ENCODE peak calls at places on chromosomes 7 and 10, in nine cellular contexts. N, I, R, Z, B, X, D, T and P are unnamed samples.

GRCh38 chr7:66591801-66592596 is 36.7 kb upstream of the KCTD7 start:
- DNase-seq in N (peak; percentile 82), I (peak; percentile 95), R (peak; percentile 96), Z (peak; percentile 47), B (peak; percentile 97), X (peak; percentile 94), D (peak; percentile 97), T (peak; percentile 93), P (peak; percentile 92)

GRCh38 chr10:124018886-124019525 is 74.4 kb downstream of the CHST15 start:
- DNase-seq in N (no peak), I (peak; percentile 34), R (no peak), Z (no peak), B (no peak), X (no peak), D (no peak), T (no peak), P (no peak)

GRCh38 chr7:105779856-105780815 is 96.3 kb downstream of the ATXN7L1 start:
- DNase-seq in N (no peak), I (no peak), R (no peak), Z (no peak), B (no peak), X (no peak), D (no peak), T (no peak), P (no peak)

GRCh38 chr10:109007514-109007913 is 915.8 kb downstream of the XPNPEP1 start:
- DNase-seq in N (no peak), I (no peak), R (no peak), Z (no peak), B (no peak), X (no peak), D (no peak), T (no peak), P (no peak)

GRCh38 chr10:95350212-95350829 is 59.5 kb upstream of the PDLIM1 start:
- DNase-seq in N (no peak), I (no peak), R (no peak), Z (no peak), B (no peak), X (no peak), D (no peak), T (no peak), P (no peak)

GRCh38 chr10:11181996-11182395 is 164.3 kb downstream of the CELF2 start:
- DNase-seq in N (no peak), I (peak; percentile 73), R (no peak), Z (no peak), B (no peak), X (no peak), D (no peak), T (peak; percentile 80), P (peak; percentile 73)

GRCh38 chr10:87976101-87976743 is 112.8 kb downstream of the PTEN start:
- DNase-seq in N (no peak), I (no peak), R (no peak), Z (no peak), B (no peak), X (no peak), D (no peak), T (no peak), P (no peak)

GRCh38 chr7:73728551-73728950 is 9.1 kb upstream of the STX1A start:
- DNase-seq in N (no peak), I (no peak), R (no peak), Z (no peak), B (no peak), X (no peak), D (no peak), T (no peak), P (no peak)

GRCh38 chr7:49228447-49228846 is 304.1 kb downstream of the CDC14C start:
- DNase-seq in N (no peak), I (no peak), R (no peak), Z (no peak), B (no peak), X (no peak), D (no peak), T (no peak), P (no peak)

GRCh38 chr7:143383642-143383957 is 2.5 kb downstream of the ZYX start:
- DNase-seq in N (no peak), I (no peak), R (no peak), Z (no peak), B (no peak), X (no peak), D (no peak), T (no peak), P (no peak)
- H3K4me1 ChIP-seq in N (peaks cover 74% of the 10 kb centered on the region), I (peaks cover 59% of the 10 kb centered on the region), R (peaks cover 77% of the 10 kb centered on the region), Z (peaks cover 86% of the 10 kb centered on the region), B (peaks cover 81% of the 10 kb centered on the region), X (peaks cover 50% of the 10 kb centered on the region), D (peaks cover 53% of the 10 kb centered on the region), T (no peaks in the 10 kb centered on the region), P (peaks cover 93% of the 10 kb centered on the region)

DNA sequence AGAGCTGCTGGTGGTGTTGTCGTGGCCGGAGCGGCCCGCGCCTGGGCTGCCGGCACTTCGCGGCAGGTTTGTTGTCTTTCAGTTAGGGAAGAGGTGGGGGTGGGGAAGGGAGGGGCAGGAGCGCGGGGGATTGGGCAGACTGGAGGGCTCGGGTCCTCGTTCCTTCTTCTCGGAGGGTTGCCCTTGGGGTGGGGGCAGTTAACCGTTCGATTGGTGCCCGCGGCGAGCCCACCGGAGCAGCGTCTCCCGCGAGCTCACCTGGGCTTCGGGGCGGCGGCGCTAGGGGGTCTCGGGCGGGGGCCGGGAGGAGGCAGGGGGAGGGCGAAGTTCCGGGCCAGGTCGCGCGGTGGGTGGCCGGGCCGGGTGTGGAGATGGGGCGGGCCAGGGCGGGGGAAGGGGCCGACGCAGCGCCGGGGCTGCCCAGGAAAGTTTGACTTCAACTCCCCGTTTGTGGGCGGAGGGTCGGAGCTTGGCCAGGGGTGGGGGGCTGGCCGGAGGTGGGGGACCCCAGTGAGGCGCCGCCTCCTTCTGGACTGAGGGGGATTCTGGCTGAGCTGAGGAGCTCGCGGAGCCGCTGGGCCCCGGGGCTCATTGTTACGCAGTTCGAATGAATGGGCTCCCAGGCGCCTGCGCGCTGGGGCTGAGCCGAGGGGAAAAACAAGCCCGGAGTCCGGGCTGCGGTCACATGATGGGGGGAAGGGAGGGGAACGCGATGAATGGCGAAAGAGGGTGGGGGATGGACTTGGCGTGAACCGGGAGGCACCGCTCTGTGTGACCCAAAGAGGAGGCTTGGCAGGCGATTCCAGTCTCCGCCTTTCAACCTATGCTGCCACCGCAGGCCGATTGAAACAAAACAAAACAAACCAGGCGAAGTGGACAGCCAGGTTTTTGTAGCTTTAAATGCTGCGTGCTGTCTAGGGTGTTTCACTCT is 582 bp downstream of the HBP1 start:
- DNase-seq in N (peak; percentile 74), I (peak; percentile 99), R (peak; percentile 97), Z (peak; percentile 59), B (peak; percentile 99), X (peak; percentile 93), D (peak; percentile 98), T (peak; percentile 98), P (peak; percentile 97)
- TF ChIP-seq CTCF in N (no peak), I (peak; percentile 16), R (no peak), Z (peak; percentile 19), B (no peak), X (no peak), D (peak; percentile 12), T (peak; percentile 44), P (no peak)

GRCh38 chr10:97736403-97736901 is 476 bp upstream of the ZFYVE27 start:
- DNase-seq in N (no peak), I (no peak), R (no peak), Z (no peak), B (no peak), X (no peak), D (no peak), T (no peak), P (no peak)

GRCh38 chr10:97737770-97738265 is 890 bp downstream of the ZFYVE27 start:
- DNase-seq in N (no peak), I (no peak), R (no peak), Z (no peak), B (no peak), X (no peak), D (no peak), T (no peak), P (no peak)

GRCh38 chr10:97740613-97741012 is 3.7 kb downstream of the ZFYVE27 start:
- DNase-seq in N (no peak), I (no peak), R (no peak), Z (no peak), B (no peak), X (no peak), D (no peak), T (no peak), P (no peak)

GRCh38 chr10:97736902-97737769 is at the start of gene ZFYVE27:
- DNase-seq in N (peak; percentile 92), I (peak; percentile 99), R (peak; percentile 98), Z (peak; percentile 52), B (peak; percentile 98), X (peak; percentile 98), D (peak; percentile 99), T (peak; percentile 96), P (peak; percentile 97)

DNA sequence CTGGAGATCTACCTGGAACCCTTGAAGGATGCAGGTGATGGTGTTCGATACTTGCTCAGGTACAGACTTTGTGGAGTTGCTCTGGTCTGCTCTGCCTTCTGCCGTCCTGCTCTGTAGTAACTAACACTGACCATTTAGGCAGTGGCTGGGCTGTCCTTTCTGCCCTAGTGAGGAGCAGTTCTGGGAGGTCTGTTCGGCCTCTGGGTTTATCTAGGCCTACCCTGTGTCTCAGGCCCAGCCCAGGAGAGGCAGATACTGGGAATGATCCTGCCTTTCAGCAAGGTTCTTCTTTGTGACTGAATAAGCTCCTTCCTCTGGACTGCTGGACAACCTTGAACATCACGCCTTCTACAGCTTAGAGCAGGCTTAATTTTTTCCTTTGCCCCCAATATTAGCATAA is 1.7 kb downstream of the ZFYVE27 start:
- DNase-seq in N (no peak), I (no peak), R (no peak), Z (no peak), B (no peak), X (no peak), D (no peak), T (no peak), P (no peak)
- H3K4me3 ChIP-seq in N (no peak overlapping the region), I (peak overlapping the region; percentile 99), R (no peak overlapping the region), Z (no peak overlapping the region), B (no peak overlapping the region), X (no peak overlapping the region), D (no peak overlapping the region), T (no peak overlapping the region), P (peak overlapping the region; percentile 92)

GRCh38 chr10:131908151-131908550 is 7.3 kb downstream of the PPP2R2D start:
- DNase-seq in N (no peak), I (no peak), R (no peak), Z (no peak), B (no peak), X (no peak), D (peak; percentile 3), T (no peak), P (no peak)

GRCh38 chr10:131905603-131906268 is 4.9 kb downstream of the PPP2R2D start:
- DNase-seq in N (no peak), I (no peak), R (no peak), Z (no peak), B (no peak), X (no peak), D (no peak), T (no peak), P (no peak)

GRCh38 chr10:131907679-131908078 is 6.9 kb downstream of the PPP2R2D start:
- DNase-seq in N (no peak), I (no peak), R (no peak), Z (no peak), B (no peak), X (no peak), D (no peak), T (no peak), P (no peak)

GRCh38 chr10:131905279-131905595 is 4.4 kb downstream of the PPP2R2D start:
- DNase-seq in N (no peak), I (no peak), R (no peak), Z (no peak), B (no peak), X (no peak), D (no peak), T (no peak), P (no peak)

DNA sequence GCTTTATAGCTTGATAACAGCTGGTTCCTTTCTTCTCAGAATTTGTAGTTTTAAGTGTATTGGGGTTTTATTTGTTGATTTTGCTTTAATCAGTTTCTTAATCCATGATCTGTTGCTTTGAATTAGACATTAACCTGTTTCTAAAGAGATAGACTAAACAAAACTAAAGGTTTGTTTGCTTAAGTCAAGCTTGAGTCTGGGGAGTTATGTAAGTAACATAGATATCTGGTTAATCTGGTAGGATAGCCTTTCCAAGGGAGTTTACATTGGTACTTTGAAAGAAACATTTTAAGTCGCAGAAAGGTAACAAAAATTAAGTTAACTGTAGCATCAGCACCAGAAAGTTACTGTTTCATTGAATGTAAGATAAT is 5.4 kb downstream of the PPP2R2D start:
- DNase-seq in N (no peak), I (no peak), R (no peak), Z (no peak), B (no peak), X (no peak), D (no peak), T (no peak), P (no peak)
- H3K4me1 ChIP-seq in N (peaks cover 81% of the 10 kb centered on the region), I (peaks cover 67% of the 10 kb centered on the region), R (peaks cover 65% of the 10 kb centered on the region), Z (peaks cover 94% of the 10 kb centered on the region), B (peaks cover 85% of the 10 kb centered on the region), X (peaks cover 73% of the 10 kb centered on the region), D (peaks cover 38% of the 10 kb centered on the region), T (no peaks in the 10 kb centered on the region), P (peaks cover 100% of the 10 kb centered on the region)